ENCODE peak calls at places on chromosomes 2 and 18, in six cellular contexts. Z is LNCaP clone FGC, S is suprapubic skin, T is upper lobe of right lung, L is OCI-LY7, P is uterus. Y is an unnamed sample.
A peak's percentile ranks its signal among the peaks of the same experiment; 100 is the strongest.

GRCh38 chr18:58195278-58195721 is 151.3 kb downstream of the NEDD4L start:
- DNase-seq in Z (no peak), S (no peak), T (peak; percentile 70), L (peak; percentile 3), P (peak; percentile 24), Y (peak; percentile 64)

GRCh38 chr2:118274841-118275510 is 186.7 kb downstream of the INSIG2 start:
- DNase-seq in Z (no peak), S (no peak), T (no peak), L (no peak), P (no peak), Y (no peak)

GRCh38 chr2:146986161-146986560 is 858.7 kb upstream of the ACVR2A start:
- DNase-seq in Z (no peak), S (no peak), T (no peak), L (no peak), P (no peak), Y (no peak)

GRCh38 chr2:10493636-10494281 is 45.6 kb upstream of the ODC1 start:
- DNase-seq in Z (no peak), S (no peak), T (peak; percentile 85), L (peak; percentile 74), P (no peak), Y (peak; percentile 79)

GRCh38 chr2:39541011-39541930 is 104.2 kb upstream of the MAP4K3 start:
- DNase-seq in Z (no peak), S (no peak), T (no peak), L (no peak), P (no peak), Y (no peak)

GRCh38 chr2:163735692-163736432 is at the start of gene FIGN:
- DNase-seq in Z (peak; percentile 34), S (peak; percentile 77), T (peak; percentile 86), L (no peak), P (peak; percentile 76), Y (peak; percentile 41)

GRCh38 chr2:166637051-166637450 is 143.0 kb upstream of the SCN7A start:
- DNase-seq in Z (no peak), S (no peak), T (no peak), L (no peak), P (no peak), Y (no peak)

GRCh38 chr2:234178309-234179030 is 128.0 kb downstream of the SPP2 start:
- DNase-seq in Z (peak; percentile 10), S (no peak), T (peak; percentile 69), L (no peak), P (no peak), Y (no peak)

GRCh38 chr2:199470361-199470671 is 12.6 kb upstream of the SATB2 start:
- DNase-seq in Z (no peak), S (no peak), T (no peak), L (no peak), P (no peak), Y (no peak)

GRCh38 chr2:234546770-234547169 is 49.9 kb upstream of the ARL4C start:
- DNase-seq in Z (no peak), S (no peak), T (no peak), L (no peak), P (no peak), Y (no peak)

GRCh38 chr2:95262896-95263542 is 11.2 kb upstream of the PROM2 start:
- DNase-seq in Z (no peak), S (no peak), T (no peak), L (no peak), P (no peak), Y (no peak)

GRCh38 chr18:49691177-49691608 is 122.1 kb downstream of the ACAA2 start:
- DNase-seq in Z (no peak), S (no peak), T (no peak), L (no peak), P (no peak), Y (no peak)

GRCh38 chr2:27832396-27832795 is 57.8 kb downstream of the RBKS start:
- DNase-seq in Z (no peak), S (no peak), T (no peak), L (no peak), P (no peak), Y (no peak)

GRCh38 chr2:82795446-82795845 is 1663.6 kb downstream of the SUCLG1 start:
- DNase-seq in Z (no peak), S (no peak), T (no peak), L (no peak), P (no peak), Y (no peak)

GRCh38 chr2:229712125-229712524 is 2.2 kb downstream of the DNER start:
- DNase-seq in Z (no peak), S (no peak), T (no peak), L (peak; percentile 3), P (no peak), Y (no peak)

GRCh38 chr2:112767693-112768380 is 3.4 kb upstream of the CKAP2L start:
- DNase-seq in Z (no peak), S (no peak), T (no peak), L (no peak), P (no peak), Y (no peak)

GRCh38 chr18:79275992-79276391 is 119.7 kb upstream of the NFATC1 start:
- DNase-seq in Z (no peak), S (no peak), T (no peak), L (no peak), P (no peak), Y (no peak)

GRCh38 chr2:12700989-12701388 is 15.7 kb upstream of the TRIB2 start:
- DNase-seq in Z (no peak), S (no peak), T (no peak), L (no peak), P (no peak), Y (no peak)

GRCh38 chr2:119240311-119241204 is 16.9 kb downstream of the STEAP3 start:
- DNase-seq in Z (no peak), S (no peak), T (peak; percentile 79), L (no peak), P (no peak), Y (peak; percentile 60)

GRCh38 chr18:48988508-48989303 is 37.9 kb upstream of the SMAD7 start:
- DNase-seq in Z (no peak), S (no peak), T (no peak), L (no peak), P (no peak), Y (no peak)

GRCh38 chr2:27891820-27892105 is 1.2 kb downstream of the BABAM2 start:
- DNase-seq in Z (no peak), S (no peak), T (no peak), L (no peak), P (no peak), Y (no peak)

GRCh38 chr2:191029280-191029908 is 15.4 kb upstream of the STAT1 start:
- DNase-seq in Z (no peak), S (no peak), T (no peak), L (no peak), P (no peak), Y (no peak)

GRCh38 chr2:191026377-191026776 is 12.4 kb upstream of the STAT1 start:
- DNase-seq in Z (no peak), S (no peak), T (no peak), L (no peak), P (no peak), Y (no peak)

GRCh38 chr2:191031256-191031655 is 17.3 kb upstream of the STAT1 start:
- DNase-seq in Z (no peak), S (no peak), T (no peak), L (no peak), P (no peak), Y (no peak)

GRCh38 chr2:191032588-191033429 is 18.8 kb upstream of the STAT1 start:
- DNase-seq in Z (no peak), S (no peak), T (no peak), L (no peak), P (no peak), Y (no peak)

DNA sequence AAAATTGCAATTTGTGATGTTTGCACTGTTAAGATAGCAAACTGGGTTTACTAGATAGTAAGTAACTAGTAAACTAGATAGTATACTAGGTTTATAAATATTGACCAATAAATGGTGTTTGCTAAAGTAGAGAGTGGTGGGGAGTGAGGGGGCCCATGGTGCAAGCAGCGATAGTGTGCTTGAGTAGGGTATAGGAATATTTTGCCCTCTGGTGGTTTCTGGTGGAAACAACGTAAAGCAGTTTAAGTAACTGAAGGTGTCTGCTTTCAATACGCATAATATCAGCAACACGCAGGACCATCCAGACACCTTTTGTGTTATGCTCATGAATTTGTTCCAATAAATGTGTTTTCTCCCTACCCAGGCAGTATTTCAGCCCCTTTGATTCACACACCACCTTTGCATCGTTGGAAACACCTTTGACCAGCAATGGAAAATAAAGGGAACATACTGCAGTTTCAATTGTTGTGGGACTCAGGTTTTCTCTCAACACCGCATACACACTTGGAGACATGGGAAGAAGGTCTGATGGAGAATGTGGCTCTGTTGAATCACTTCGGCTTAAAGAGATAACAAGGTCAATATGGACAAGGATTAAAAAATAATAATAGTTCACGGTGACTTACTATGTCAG is 16.7 kb upstream of the STAT1 start:
- DNase-seq in Z (peak; percentile 17), S (no peak), T (no peak), L (peak; percentile 63), P (no peak), Y (no peak)
- H3K4me3 ChIP-seq in Z (no peak overlapping the region), S (no peak overlapping the region), T (no peak overlapping the region), L (no peak overlapping the region), P (no peak overlapping the region), Y (no peak overlapping the region)

DNA sequence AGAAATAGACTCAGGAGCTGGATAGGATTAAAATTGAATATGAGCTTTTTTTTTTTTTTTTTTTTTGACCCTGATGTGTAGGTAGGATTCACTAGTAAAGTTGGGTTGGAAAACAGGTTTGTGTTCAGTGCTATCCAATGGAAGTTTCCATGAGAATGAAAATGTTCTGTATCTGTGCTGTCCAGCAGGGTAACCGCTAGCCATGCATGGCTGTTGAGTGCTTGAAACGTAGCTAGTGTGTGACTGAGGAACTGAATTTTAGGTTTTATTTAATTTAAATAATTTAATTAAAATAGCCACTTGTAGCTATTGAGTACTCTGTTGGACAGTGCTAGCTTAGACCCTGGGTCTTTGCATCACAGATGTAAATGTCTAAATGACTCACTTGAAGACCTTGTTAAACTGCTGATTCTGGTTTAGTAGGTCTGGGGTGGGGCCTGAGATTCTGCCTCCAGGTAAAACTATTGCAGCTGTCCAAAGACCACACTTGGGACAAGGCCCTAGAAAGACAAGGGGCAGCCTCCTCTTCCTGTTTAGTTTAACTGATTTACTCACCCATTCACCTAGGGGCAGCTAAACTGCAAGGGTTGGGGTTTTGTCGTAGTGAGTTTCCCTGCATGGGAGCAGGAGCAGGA is 84.7 kb upstream of the STON1 start:
- DNase-seq in Z (peak; percentile 55), S (no peak), T (no peak), L (no peak), P (no peak), Y (no peak)
- TF ChIP-seq CTCF in Z (no peak), S (no peak), T (no peak), L (no peak), P (no peak), Y (no peak)

GRCh38 chr2:230874456-230874855 is 9.7 kb downstream of the ITM2C start:
- DNase-seq in Z (no peak), S (no peak), T (peak; percentile 52), L (no peak), P (no peak), Y (no peak)
- H3K4me3 ChIP-seq in Z (no peak overlapping the region), S (no peak overlapping the region), T (no peak overlapping the region), L (no peak overlapping the region), P (no peak overlapping the region), Y (no peak overlapping the region)

DNA sequence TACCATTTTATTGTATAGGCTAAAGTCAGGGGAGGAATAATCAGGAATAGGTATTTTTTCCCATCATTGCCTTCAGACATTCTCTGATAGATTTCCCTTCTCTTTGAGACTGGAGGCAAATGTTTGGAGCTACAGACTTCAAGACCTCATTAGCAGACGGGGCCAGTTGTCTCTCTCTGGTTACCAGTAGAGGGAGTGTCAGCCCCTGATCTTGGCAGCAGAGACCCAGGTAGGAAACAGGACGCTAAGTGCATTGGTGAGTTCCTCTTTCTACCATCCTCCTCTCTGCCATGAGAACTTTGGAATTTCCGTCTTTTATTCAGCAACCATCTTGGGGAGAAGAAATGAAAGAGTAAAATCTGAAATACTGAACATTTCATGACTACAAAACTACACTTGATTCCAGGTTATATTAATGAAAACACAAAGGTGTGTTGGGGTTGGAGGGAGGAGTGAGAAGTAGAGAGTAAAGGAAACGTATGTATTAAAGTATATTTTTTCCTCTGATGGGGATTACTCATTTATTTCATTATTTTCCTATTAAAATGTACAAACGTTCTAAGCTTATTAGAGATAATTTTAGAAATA is 186.2 kb upstream of the GCFC2 start:
- DNase-seq in Z (peak; percentile 34), S (no peak), T (no peak), L (peak; percentile 42), P (no peak), Y (no peak)
- TF ChIP-seq CTCF in Z (peak; percentile 81), S (no peak), T (peak; percentile 48), L (peak; percentile 81), P (no peak), Y (no peak)